ENCODE peak calls at places on chromosomes 2 and 18, in five cellular contexts. One of them, this sample, is unnamed.

GRCh38 chr2:238039985-238040384 is 20.8 kb upstream of the SCLY start:
- DNase-seq in LHCN-M2: no peak
- DNase-seq in NCI-H2107: no peak
- DNase-seq in fibroblast of lung: no peak
- DNase-seq in activated CD4-positive, alpha-beta T cell treated with anti-CD3 and anti-CD28 coated beads, Interleukin-2, amount 50 U/mL, for 1 hour: no peak
- DNase-seq in this sample: no peak

GRCh38 chr18:36578871-36579270 is 249.9 kb downstream of the TPGS2 start:
- DNase-seq in fibroblast of lung: peak; percentile 59
- DNase-seq in NCI-H2107: no peak
- DNase-seq in activated CD4-positive, alpha-beta T cell treated with anti-CD3 and anti-CD28 coated beads, Interleukin-2, amount 50 U/mL, for 1 hour: no peak
- DNase-seq in LHCN-M2: no peak
- DNase-seq in this sample: no peak

GRCh38 chr18:79502785-79503184 is 107.1 kb downstream of the NFATC1 start:
- DNase-seq in fibroblast of lung: no peak
- DNase-seq in activated CD4-positive, alpha-beta T cell treated with anti-CD3 and anti-CD28 coated beads, Interleukin-2, amount 50 U/mL, for 1 hour: no peak
- DNase-seq in LHCN-M2: no peak
- DNase-seq in NCI-H2107: no peak
- DNase-seq in this sample: no peak

GRCh38 chr2:187302619-187303018 is 145.4 kb downstream of the CALCRL start:
- DNase-seq in fibroblast of lung: peak; percentile 49
- DNase-seq in activated CD4-positive, alpha-beta T cell treated with anti-CD3 and anti-CD28 coated beads, Interleukin-2, amount 50 U/mL, for 1 hour: no peak
- DNase-seq in NCI-H2107: no peak
- DNase-seq in LHCN-M2: peak; percentile 80
- DNase-seq in this sample: no peak

GRCh38 chr2:101446869-101447268 is 28.0 kb downstream of the RFX8 start:
- DNase-seq in NCI-H2107: no peak
- DNase-seq in activated CD4-positive, alpha-beta T cell treated with anti-CD3 and anti-CD28 coated beads, Interleukin-2, amount 50 U/mL, for 1 hour: no peak
- DNase-seq in fibroblast of lung: peak; percentile 61
- DNase-seq in LHCN-M2: peak; percentile 98
- DNase-seq in this sample: peak; percentile 51

GRCh38 chr2:17584689-17585088 is 44.2 kb downstream of the VSNL1 start:
- DNase-seq in activated CD4-positive, alpha-beta T cell treated with anti-CD3 and anti-CD28 coated beads, Interleukin-2, amount 50 U/mL, for 1 hour: no peak
- DNase-seq in fibroblast of lung: no peak
- DNase-seq in LHCN-M2: no peak
- DNase-seq in NCI-H2107: no peak
- DNase-seq in this sample: no peak

GRCh38 chr2:1848599-1848995 is 104.3 kb upstream of the PXDN start:
- DNase-seq in fibroblast of lung: no peak
- DNase-seq in NCI-H2107: no peak
- DNase-seq in LHCN-M2: no peak
- DNase-seq in activated CD4-positive, alpha-beta T cell treated with anti-CD3 and anti-CD28 coated beads, Interleukin-2, amount 50 U/mL, for 1 hour: no peak
- DNase-seq in this sample: no peak

GRCh38 chr2:231034291-231034882 is 2.9 kb upstream of the C2orf72 start:
- DNase-seq in NCI-H2107: no peak
- DNase-seq in LHCN-M2: no peak
- DNase-seq in fibroblast of lung: no peak
- DNase-seq in activated CD4-positive, alpha-beta T cell treated with anti-CD3 and anti-CD28 coated beads, Interleukin-2, amount 50 U/mL, for 1 hour: no peak
- DNase-seq in this sample: no peak

GRCh38 chr2:120150040-120150482 is 73.1 kb downstream of the TMEM185B start:
- DNase-seq in activated CD4-positive, alpha-beta T cell treated with anti-CD3 and anti-CD28 coated beads, Interleukin-2, amount 50 U/mL, for 1 hour: no peak
- DNase-seq in fibroblast of lung: no peak
- DNase-seq in LHCN-M2: no peak
- DNase-seq in NCI-H2107: no peak
- DNase-seq in this sample: no peak

GRCh38 chr18:2978626-2979025 is 34.3 kb downstream of the LPIN2 start:
- DNase-seq in fibroblast of lung: peak; percentile 74
- DNase-seq in LHCN-M2: peak; percentile 91
- DNase-seq in NCI-H2107: no peak
- DNase-seq in activated CD4-positive, alpha-beta T cell treated with anti-CD3 and anti-CD28 coated beads, Interleukin-2, amount 50 U/mL, for 1 hour: no peak
- DNase-seq in this sample: no peak

GRCh38 chr18:32847719-32848118 is 74.9 kb upstream of the KLHL14 start:
- DNase-seq in activated CD4-positive, alpha-beta T cell treated with anti-CD3 and anti-CD28 coated beads, Interleukin-2, amount 50 U/mL, for 1 hour: no peak
- DNase-seq in NCI-H2107: no peak
- DNase-seq in LHCN-M2: no peak
- DNase-seq in fibroblast of lung: no peak
- DNase-seq in this sample: no peak

GRCh38 chr2:191625016-191625415 is 52.9 kb upstream of the NABP1 start:
- DNase-seq in activated CD4-positive, alpha-beta T cell treated with anti-CD3 and anti-CD28 coated beads, Interleukin-2, amount 50 U/mL, for 1 hour: peak; percentile 46
- DNase-seq in fibroblast of lung: peak; percentile 40
- DNase-seq in LHCN-M2: peak; percentile 22
- DNase-seq in NCI-H2107: no peak
- DNase-seq in this sample: no peak

GRCh38 chr2:42770288-42771131 is 6.6 kb upstream of the OXER1 start:
- DNase-seq in fibroblast of lung: peak; percentile 29
- DNase-seq in NCI-H2107: no peak
- DNase-seq in LHCN-M2: peak; percentile 55
- DNase-seq in activated CD4-positive, alpha-beta T cell treated with anti-CD3 and anti-CD28 coated beads, Interleukin-2, amount 50 U/mL, for 1 hour: no peak
- DNase-seq in this sample: no peak

GRCh38 chr2:173990970-173991819 is 26.0 kb upstream of the SP3 start:
- DNase-seq in activated CD4-positive, alpha-beta T cell treated with anti-CD3 and anti-CD28 coated beads, Interleukin-2, amount 50 U/mL, for 1 hour: no peak
- DNase-seq in NCI-H2107: no peak
- DNase-seq in LHCN-M2: peak; percentile 65
- DNase-seq in fibroblast of lung: peak; percentile 94
- DNase-seq in this sample: no peak

GRCh38 chr18:55878224-55878623 is 290.2 kb upstream of the TCF4 start:
- DNase-seq in LHCN-M2: no peak
- DNase-seq in activated CD4-positive, alpha-beta T cell treated with anti-CD3 and anti-CD28 coated beads, Interleukin-2, amount 50 U/mL, for 1 hour: no peak
- DNase-seq in fibroblast of lung: no peak
- DNase-seq in NCI-H2107: no peak
- DNase-seq in this sample: no peak

GRCh38 chr2:241188386-241189092 is at the start of gene ANO7:
- DNase-seq in fibroblast of lung: no peak
- DNase-seq in activated CD4-positive, alpha-beta T cell treated with anti-CD3 and anti-CD28 coated beads, Interleukin-2, amount 50 U/mL, for 1 hour: no peak
- DNase-seq in NCI-H2107: no peak
- DNase-seq in LHCN-M2: no peak
- DNase-seq in this sample: no peak

GRCh38 chr2:94622113-94622618 is 249.1 kb upstream of the TEKT4 start:
- DNase-seq in LHCN-M2: no peak
- DNase-seq in NCI-H2107: no peak
- DNase-seq in activated CD4-positive, alpha-beta T cell treated with anti-CD3 and anti-CD28 coated beads, Interleukin-2, amount 50 U/mL, for 1 hour: no peak
- DNase-seq in fibroblast of lung: no peak
- DNase-seq in this sample: no peak

GRCh38 chr2:15559800-15560403 is 1.2 kb downstream of the NBAS start:
- DNase-seq in LHCN-M2: no peak
- DNase-seq in activated CD4-positive, alpha-beta T cell treated with anti-CD3 and anti-CD28 coated beads, Interleukin-2, amount 50 U/mL, for 1 hour: no peak
- DNase-seq in fibroblast of lung: no peak
- DNase-seq in NCI-H2107: no peak
- DNase-seq in this sample: no peak

GRCh38 chr2:217876253-217876570 is 126.6 kb downstream of the TNS1 start:
- DNase-seq in fibroblast of lung: no peak
- DNase-seq in LHCN-M2: no peak
- DNase-seq in activated CD4-positive, alpha-beta T cell treated with anti-CD3 and anti-CD28 coated beads, Interleukin-2, amount 50 U/mL, for 1 hour: no peak
- DNase-seq in NCI-H2107: no peak
- DNase-seq in this sample: no peak

GRCh38 chr2:231190531-231191197 is 7.8 kb upstream of the ARMC9 start:
- DNase-seq in activated CD4-positive, alpha-beta T cell treated with anti-CD3 and anti-CD28 coated beads, Interleukin-2, amount 50 U/mL, for 1 hour: no peak
- DNase-seq in LHCN-M2: no peak
- DNase-seq in NCI-H2107: no peak
- DNase-seq in fibroblast of lung: peak; percentile 48
- DNase-seq in this sample: no peak